ENCODE peak calls at places on chromosomes 11 and 22, in seven cellular contexts. One of them, this sample, is unnamed.

GRCh38 chr11:19552684-19553083 is 160.0 kb upstream of the NAV2 start:
- DNase-seq in skeletal muscle cell: no peak
- DNase-seq in HL-60: no peak
- DNase-seq in activated CD4-positive, alpha-beta T cell treated with anti-CD3 and anti-CD28 coated beads, Interleukin-2, amount 50 U/mL, for 4 hours: no peak
- DNase-seq in suprapubic skin: no peak
- DNase-seq in T47D: no peak
- DNase-seq in MG63: no peak
- DNase-seq in this sample: no peak

GRCh38 chr11:14645247-14645912 is 1.8 kb downstream of the PDE3B start:
- DNase-seq in skeletal muscle cell: no peak
- DNase-seq in HL-60: no peak
- DNase-seq in activated CD4-positive, alpha-beta T cell treated with anti-CD3 and anti-CD28 coated beads, Interleukin-2, amount 50 U/mL, for 4 hours: no peak
- DNase-seq in suprapubic skin: no peak
- DNase-seq in T47D: no peak
- DNase-seq in MG63: no peak
- DNase-seq in this sample: no peak

GRCh38 chr11:75768909-75769771 is 562 bp downstream of the DGAT2 start:
- DNase-seq in skeletal muscle cell: no peak
- DNase-seq in HL-60: no peak
- DNase-seq in activated CD4-positive, alpha-beta T cell treated with anti-CD3 and anti-CD28 coated beads, Interleukin-2, amount 50 U/mL, for 4 hours: no peak
- DNase-seq in suprapubic skin: no peak
- DNase-seq in T47D: peak
- DNase-seq in MG63: no peak
- DNase-seq in this sample: no peak

GRCh38 chr11:113722934-113723333 is 16.8 kb upstream of the TMPRSS5 start:
- DNase-seq in skeletal muscle cell: no peak
- DNase-seq in HL-60: no peak
- DNase-seq in activated CD4-positive, alpha-beta T cell treated with anti-CD3 and anti-CD28 coated beads, Interleukin-2, amount 50 U/mL, for 4 hours: no peak
- DNase-seq in suprapubic skin: no peak
- DNase-seq in T47D: no peak
- DNase-seq in MG63: no peak
- DNase-seq in this sample: no peak

GRCh38 chr11:100929377-100929776 is 200.2 kb downstream of the PGR start:
- DNase-seq in skeletal muscle cell: no peak
- DNase-seq in HL-60: no peak
- DNase-seq in activated CD4-positive, alpha-beta T cell treated with anti-CD3 and anti-CD28 coated beads, Interleukin-2, amount 50 U/mL, for 4 hours: no peak
- DNase-seq in suprapubic skin: no peak
- DNase-seq in T47D: no peak
- DNase-seq in MG63: no peak
- DNase-seq in this sample: peak

GRCh38 chr11:45670386-45671135 is 5.1 kb upstream of the CHST1 start:
- DNase-seq in skeletal muscle cell: no peak
- DNase-seq in HL-60: no peak
- DNase-seq in activated CD4-positive, alpha-beta T cell treated with anti-CD3 and anti-CD28 coated beads, Interleukin-2, amount 50 U/mL, for 4 hours: no peak
- DNase-seq in suprapubic skin: no peak
- DNase-seq in T47D: no peak
- DNase-seq in MG63: no peak
- DNase-seq in this sample: no peak

GRCh38 chr11:117816846-117817212 is 7.7 kb downstream of the FXYD2 start:
- DNase-seq in skeletal muscle cell: no peak
- DNase-seq in HL-60: peak
- DNase-seq in activated CD4-positive, alpha-beta T cell treated with anti-CD3 and anti-CD28 coated beads, Interleukin-2, amount 50 U/mL, for 4 hours: no peak
- DNase-seq in suprapubic skin: no peak
- DNase-seq in T47D: no peak
- DNase-seq in MG63: no peak
- DNase-seq in this sample: peak

GRCh38 chr11:102685769-102686168 is 19.8 kb downstream of the MMP27 start:
- DNase-seq in skeletal muscle cell: no peak
- DNase-seq in HL-60: peak
- DNase-seq in activated CD4-positive, alpha-beta T cell treated with anti-CD3 and anti-CD28 coated beads, Interleukin-2, amount 50 U/mL, for 4 hours: no peak
- DNase-seq in suprapubic skin: no peak
- DNase-seq in T47D: no peak
- DNase-seq in MG63: no peak
- DNase-seq in this sample: no peak

GRCh38 chr11:96090711-96091110 is 166.8 kb upstream of the MTMR2 start:
- DNase-seq in skeletal muscle cell: no peak
- DNase-seq in HL-60: no peak
- DNase-seq in activated CD4-positive, alpha-beta T cell treated with anti-CD3 and anti-CD28 coated beads, Interleukin-2, amount 50 U/mL, for 4 hours: no peak
- DNase-seq in suprapubic skin: no peak
- DNase-seq in T47D: peak
- DNase-seq in MG63: no peak
- DNase-seq in this sample: no peak

GRCh38 chr11:2390871-2391662 is 9.5 kb upstream of the TSSC4 start:
- DNase-seq in skeletal muscle cell: peak
- DNase-seq in HL-60: no peak
- DNase-seq in activated CD4-positive, alpha-beta T cell treated with anti-CD3 and anti-CD28 coated beads, Interleukin-2, amount 50 U/mL, for 4 hours: no peak
- DNase-seq in suprapubic skin: no peak
- DNase-seq in T47D: no peak
- DNase-seq in MG63: peak
- DNase-seq in this sample: no peak

GRCh38 chr22:22034469-22035132 is 52.0 kb upstream of the TOP3B start:
- DNase-seq in skeletal muscle cell: no peak
- DNase-seq in HL-60: no peak
- DNase-seq in activated CD4-positive, alpha-beta T cell treated with anti-CD3 and anti-CD28 coated beads, Interleukin-2, amount 50 U/mL, for 4 hours: no peak
- DNase-seq in suprapubic skin: no peak
- DNase-seq in T47D: no peak
- DNase-seq in MG63: no peak
- DNase-seq in this sample: no peak

GRCh38 chr11:59777104-59777503 is 21.9 kb downstream of the STX3 start:
- DNase-seq in skeletal muscle cell: no peak
- DNase-seq in HL-60: no peak
- DNase-seq in activated CD4-positive, alpha-beta T cell treated with anti-CD3 and anti-CD28 coated beads, Interleukin-2, amount 50 U/mL, for 4 hours: no peak
- DNase-seq in suprapubic skin: no peak
- DNase-seq in T47D: no peak
- DNase-seq in MG63: no peak
- DNase-seq in this sample: no peak

GRCh38 chr22:42830161-42830560 is 26.9 kb downstream of the ARFGAP3 start:
- DNase-seq in skeletal muscle cell: no peak
- DNase-seq in HL-60: no peak
- DNase-seq in activated CD4-positive, alpha-beta T cell treated with anti-CD3 and anti-CD28 coated beads, Interleukin-2, amount 50 U/mL, for 4 hours: no peak
- DNase-seq in suprapubic skin: peak
- DNase-seq in T47D: no peak
- DNase-seq in MG63: no peak
- DNase-seq in this sample: no peak

GRCh38 chr11:68583047-68583446 is 101.3 kb upstream of the GAL start:
- DNase-seq in skeletal muscle cell: no peak
- DNase-seq in HL-60: no peak
- DNase-seq in activated CD4-positive, alpha-beta T cell treated with anti-CD3 and anti-CD28 coated beads, Interleukin-2, amount 50 U/mL, for 4 hours: no peak
- DNase-seq in suprapubic skin: no peak
- DNase-seq in T47D: no peak
- DNase-seq in MG63: no peak
- DNase-seq in this sample: no peak

GRCh38 chr11:282630-283360 is 4.6 kb downstream of the NLRP6 start:
- DNase-seq in skeletal muscle cell: no peak
- DNase-seq in HL-60: no peak
- DNase-seq in activated CD4-positive, alpha-beta T cell treated with anti-CD3 and anti-CD28 coated beads, Interleukin-2, amount 50 U/mL, for 4 hours: no peak
- DNase-seq in suprapubic skin: peak
- DNase-seq in T47D: no peak
- DNase-seq in MG63: no peak
- DNase-seq in this sample: no peak

This sample was measured in GM10248.